ENCODE peak calls at places on chromosomes 2 and 18, in six cellular contexts. T, M, D, A, N and P are unnamed samples.

GRCh38 chr2:222912117-222912516 is 51.3 kb downstream of the ACSL3 start:
- DNase-seq in T (no peak), N (no peak), M (no peak), A (no peak), D (no peak), P (peak)

GRCh38 chr2:39615675-39616074 is 50.0 kb upstream of the TMEM178A start:
- DNase-seq in D (no peak), T (no peak), A (peak), M (no peak), N (no peak), P (no peak)

GRCh38 chr2:150280255-150280654 is 207.2 kb downstream of the RND3 start:
- DNase-seq in T (no peak), N (no peak), A (no peak), M (no peak), D (no peak), P (peak)

GRCh38 chr2:231621051-231621879 is 28.6 kb downstream of the TEX44 start:
- DNase-seq in A (peak), M (no peak), D (no peak), N (no peak), T (no peak), P (no peak)

GRCh38 chr2:102114290-102114721 is 28.2 kb upstream of the IL1R1 start:
- DNase-seq in A (no peak), N (no peak), M (no peak), D (no peak), T (no peak), P (peak)

GRCh38 chr2:22450831-22451230 is 934.1 kb upstream of the KLHL29 start:
- DNase-seq in D (no peak), M (no peak), T (no peak), A (no peak), N (no peak), P (no peak)

GRCh38 chr2:106582431-106583143 is 95.4 kb downstream of the CD8B2 start:
- DNase-seq in M (peak), A (peak), N (peak), T (peak), D (peak), P (peak)

GRCh38 chr2:71153585-71153984 is 23.2 kb downstream of the MPHOSPH10 start:
- DNase-seq in A (no peak), D (no peak), M (no peak), T (no peak), N (no peak), P (no peak)

GRCh38 chr2:120736202-120736954 is 710 bp downstream of the GLI2 start:
- DNase-seq in D (no peak), A (peak), T (no peak), N (peak), M (peak), P (no peak)

GRCh38 chr2:46167406-46167805 is 129.8 kb upstream of the EPAS1 start:
- DNase-seq in D (no peak), A (no peak), N (peak), T (no peak), M (no peak), P (no peak)

GRCh38 chr2:168626096-168626495 is 170.0 kb downstream of the CERS6 start:
- DNase-seq in M (no peak), T (no peak), D (no peak), A (no peak), N (no peak), P (no peak)

GRCh38 chr2:155982111-155982510 is 350.4 kb downstream of the NR4A2 start:
- DNase-seq in N (no peak), A (no peak), D (no peak), T (no peak), M (no peak), P (no peak)

GRCh38 chr2:174681983-174682577 is 82.2 kb downstream of the CHRNA1 start:
- DNase-seq in D (no peak), T (peak), M (peak), A (peak), N (peak), P (peak)

GRCh38 chr2:20378891-20379519 is 28.4 kb upstream of the PUM2 start:
- DNase-seq in T (peak), A (peak), M (peak), D (peak), N (peak), P (peak)

GRCh38 chr2:30104273-30104672 is 42.5 kb upstream of the YPEL5 start:
- DNase-seq in M (no peak), N (no peak), D (no peak), T (no peak), A (no peak), P (no peak)

GRCh38 chr18:63260075-63260754 is 59.4 kb downstream of the BCL2 start:
- DNase-seq in D (no peak), M (no peak), T (no peak), N (no peak), A (no peak), P (no peak)

GRCh38 chr2:70906439-70907018 is 29.2 kb upstream of the ATP6V1B1 start:
- DNase-seq in M (peak), D (no peak), T (no peak), N (no peak), A (peak), P (no peak)

GRCh38 chr2:134220525-134220924 is 33.3 kb upstream of the MGAT5 start:
- DNase-seq in D (no peak), A (peak), M (no peak), N (no peak), T (no peak), P (peak)

GRCh38 chr2:18987592-18988073 is 370.8 kb downstream of the OSR1 start:
- DNase-seq in D (peak), M (peak), N (peak), T (peak), A (no peak), P (peak)

GRCh38 chr18:22604390-22604985 is 186.8 kb upstream of the CTAGE1 start:
- DNase-seq in N (peak), D (no peak), M (peak), T (peak), A (no peak), P (no peak)

GRCh38 chr2:241188386-241189092 is at the start of gene ANO7:
- DNase-seq in D (no peak), N (peak), T (no peak), A (no peak), M (peak), P (no peak)

GRCh38 chr18:52657063-52657462 is 317.1 kb downstream of the DCC start:
- DNase-seq in D (no peak), N (no peak), M (no peak), T (no peak), A (no peak), P (no peak)

GRCh38 chr18:74283255-74283554 is 8.6 kb downstream of the CYB5A start:
- DNase-seq in N (no peak), T (no peak), M (no peak), D (no peak), A (no peak), P (peak)

GRCh38 chr2:206548383-206548782 is 93.9 kb upstream of the FAM237A start:
- DNase-seq in D (no peak), N (no peak), M (no peak), T (no peak), A (no peak), P (no peak)

GRCh38 chr2:151776367-151776766 is 42.1 kb upstream of the NEB start:
- DNase-seq in M (no peak), D (no peak), A (no peak), N (no peak), T (no peak), P (no peak)

GRCh38 chr2:5692561-5693287 is 540 bp downstream of the SOX11 start:
- DNase-seq in N (peak), M (no peak), D (no peak), T (no peak), A (no peak), P (no peak)

GRCh38 chr18:58565021-58565420 is 63.9 kb downstream of the ALPK2 start:
- DNase-seq in T (no peak), N (no peak), A (no peak), D (no peak), M (no peak), P (no peak)

GRCh38 chr2:231714639-231715498 is 6.5 kb downstream of the PTMA start:
- DNase-seq in D (no peak), T (peak), M (peak), N (peak), A (peak), P (peak)

GRCh38 chr18:37430346-37431076 is 135.1 kb downstream of the CELF4 start:
- DNase-seq in D (no peak), A (peak), N (no peak), M (no peak), T (no peak), P (no peak)

GRCh38 chr2:188091235-188091634 is 200.4 kb upstream of the GULP1 start:
- DNase-seq in D (no peak), M (no peak), N (no peak), A (no peak), T (no peak), P (no peak)

GRCh38 chr2:182625814-182626213 is 90.2 kb upstream of the DNAJC10 start:
- DNase-seq in A (no peak), N (no peak), D (no peak), M (no peak), T (peak), P (no peak)

DNA sequence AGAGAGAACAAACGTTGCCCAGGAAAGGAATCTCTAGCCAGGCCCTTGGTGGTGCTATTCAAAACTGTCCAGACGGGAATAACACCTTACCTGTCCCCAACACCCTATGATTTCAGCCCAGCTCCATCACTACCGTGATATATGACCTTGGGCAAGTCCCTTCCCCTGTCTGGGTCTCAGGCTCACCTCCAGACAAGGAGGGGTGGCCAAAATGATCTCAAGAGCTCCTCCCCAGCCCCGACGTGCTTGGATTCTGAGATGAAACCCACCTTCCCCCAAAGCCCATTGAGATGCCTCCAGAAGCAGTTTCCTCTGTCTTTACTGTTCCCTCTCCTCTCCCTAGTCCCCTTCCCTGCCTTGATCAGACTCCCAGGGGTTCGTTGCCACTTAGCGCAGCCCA is 1.5 kb downstream of the KCNK3 start:
- DNase-seq in D (no peak), M (no peak), A (no peak), N (no peak), T (no peak), P (no peak)
- H3K4me3 ChIP-seq in D (no peak), M (no peak), A (no peak), N (peak), T (no peak), P (no peak)

DNA sequence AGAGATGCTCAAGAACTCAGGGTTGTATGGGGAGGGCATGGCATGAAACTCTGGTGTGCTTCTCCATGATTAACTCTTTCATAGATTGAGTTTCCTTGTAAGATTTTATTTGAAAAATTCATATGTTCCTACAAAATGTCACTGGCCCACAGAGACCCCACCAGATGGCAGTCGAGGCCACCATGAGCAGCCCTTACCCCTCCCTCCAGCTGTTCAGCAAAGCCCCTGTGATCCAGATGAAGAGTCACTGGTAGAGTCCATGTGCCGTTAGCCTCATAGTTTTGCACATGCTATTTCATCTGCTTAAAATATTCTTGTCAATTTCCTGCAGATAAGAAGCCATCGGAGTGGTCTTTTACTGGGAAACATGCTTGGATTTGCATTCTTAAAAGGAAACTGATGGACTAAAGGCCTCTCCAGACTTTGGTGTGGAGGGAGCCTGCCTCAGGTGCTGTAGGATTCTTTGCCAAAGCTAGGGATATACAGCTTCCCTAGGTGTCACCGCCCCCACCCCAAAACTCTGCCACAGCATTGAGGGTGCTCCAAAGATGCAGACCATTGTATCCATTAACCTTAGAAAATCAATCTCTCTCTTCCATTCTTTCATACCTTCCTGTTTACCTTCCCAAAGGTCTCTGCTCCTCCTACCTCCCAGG is 18.8 kb downstream of the ZNF385B start:
- DNase-seq in A (peak), T (peak), D (peak), M (no peak), N (no peak), P (peak)
- TF ChIP-seq CTCF in A (peak), T (no peak), D (peak), M (no peak), N (no peak), P (peak)

DNA sequence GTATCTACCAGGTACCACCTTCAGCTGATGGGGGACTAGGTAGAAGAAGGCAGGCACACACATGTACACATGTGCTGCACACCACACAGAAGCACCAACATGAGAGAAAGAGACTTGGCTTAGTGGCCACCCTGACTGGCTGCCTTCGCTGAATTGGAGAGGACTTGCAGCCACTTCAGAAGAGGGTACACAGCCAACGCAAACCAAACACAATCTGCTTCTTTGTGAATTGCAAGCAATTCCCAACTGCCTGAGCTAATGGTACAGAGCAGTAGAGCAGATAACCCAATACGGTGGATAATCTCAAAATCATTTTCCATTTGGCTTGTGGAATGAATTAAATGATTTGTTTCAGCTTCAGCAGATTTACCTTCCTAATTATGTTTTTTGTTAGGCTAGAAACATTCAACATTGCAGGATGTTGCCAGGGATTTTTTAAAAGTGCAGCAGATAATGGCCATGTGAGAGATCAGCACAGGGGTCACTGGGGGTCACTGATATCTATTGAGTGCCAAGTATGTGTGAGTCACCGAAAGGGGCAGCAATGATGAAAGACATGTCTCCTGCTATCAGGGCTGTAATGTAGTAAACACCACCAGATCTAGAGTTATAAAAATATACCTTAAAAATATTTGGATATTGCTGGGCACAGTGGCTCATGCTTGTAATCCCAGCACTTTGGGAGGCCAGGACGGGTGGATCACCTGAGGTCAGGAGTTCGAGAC is 652.6 kb downstream of the BCL11A start:
- DNase-seq in N (no peak), D (no peak), M (no peak), A (no peak), T (peak), P (no peak)
- H3K4me3 ChIP-seq in N (no peak), D (no peak), M (no peak), A (no peak), T (no peak), P (no peak)

GRCh38 chr2:65722028-65722427 is 289.6 kb upstream of the SPRED2 start:
- DNase-seq in T (peak), D (no peak), N (peak), A (peak), M (peak), P (peak)
- TF ChIP-seq CTCF in T (peak), D (no peak), N (peak), A (peak), M (no peak), P (peak)